ENCODE peak calls at places on chromosomes 3 and 15, in six cellular contexts. Y is AG04450, P is mesendoderm, U is LoVo, E is lower leg skin, M is IMR-90. X is an unnamed sample.

GRCh38 chr3:196055683-196056270 is 26.1 kb downstream of the TFRC start:
- DNase-seq in Y (no peak), P (peak), U (no peak), E (no peak), M (no peak), X (no peak)

GRCh38 chr3:72960812-72961518 is 35.6 kb upstream of the PPP4R2 start:
- DNase-seq in Y (peak), P (no peak), U (no peak), E (peak), M (peak), X (no peak)

GRCh38 chr3:45090855-45091254 is 55.3 kb downstream of the CDCP1 start:
- DNase-seq in Y (no peak), P (no peak), U (no peak), E (no peak), M (no peak), X (no peak)

GRCh38 chr3:31695280-31696008 is 162.7 kb downstream of the STT3B start:
- DNase-seq in Y (no peak), P (peak), U (no peak), E (no peak), M (no peak), X (no peak)

GRCh38 chr15:68502398-68502901 is 70.5 kb upstream of the ITGA11 start:
- DNase-seq in Y (no peak), P (no peak), U (no peak), E (no peak), M (no peak), X (no peak)

GRCh38 chr3:112004664-112005063 is 5.9 kb downstream of the TAGLN3 start:
- DNase-seq in Y (no peak), P (no peak), U (no peak), E (no peak), M (no peak), X (no peak)

GRCh38 chr15:81373996-81374395 is at the start of gene TMC3:
- DNase-seq in Y (no peak), P (no peak), U (no peak), E (no peak), M (peak), X (no peak)

GRCh38 chr3:101932326-101933108 is 83.2 kb downstream of the NFKBIZ start:
- DNase-seq in Y (no peak), P (no peak), U (no peak), E (no peak), M (no peak), X (no peak)

GRCh38 chr3:46484911-46485696 is 12.7 kb upstream of the RTP3 start:
- DNase-seq in Y (no peak), P (peak), U (no peak), E (no peak), M (no peak), X (no peak)

GRCh38 chr3:23425410-23425809 is 222.3 kb downstream of the UBE2E2 start:
- DNase-seq in Y (no peak), P (no peak), U (no peak), E (no peak), M (no peak), X (no peak)

GRCh38 chr3:167929937-167930336 is 165.8 kb downstream of the GOLIM4 start:
- DNase-seq in Y (no peak), P (peak), U (no peak), E (no peak), M (no peak), X (no peak)

GRCh38 chr3:117844676-117845075 is 1135.1 kb downstream of the TUSC7 start:
- DNase-seq in Y (no peak), P (no peak), U (no peak), E (no peak), M (peak), X (no peak)

GRCh38 chr15:63070681-63071129 is 28.2 kb downstream of the TPM1 start:
- DNase-seq in Y (no peak), P (no peak), U (no peak), E (no peak), M (no peak), X (no peak)

GRCh38 chr3:18079739-18080138 is 337.3 kb upstream of the TBC1D5 start:
- DNase-seq in Y (no peak), P (no peak), U (no peak), E (no peak), M (peak), X (no peak)

GRCh38 chr3:179719048-179719734 is 66.4 kb downstream of the USP13 start:
- DNase-seq in Y (no peak), P (peak), U (no peak), E (no peak), M (no peak), X (no peak)

GRCh38 chr15:79872358-79873017 is 24.3 kb downstream of the MTHFS start:
- DNase-seq in Y (no peak), P (peak), U (no peak), E (no peak), M (peak), X (no peak)

GRCh38 chr3:50493086-50493485 is 10.3 kb downstream of the CACNA2D2 start:
- DNase-seq in Y (no peak), P (no peak), U (no peak), E (no peak), M (no peak), X (no peak)

GRCh38 chr15:62573856-62574255 is 408.8 kb upstream of the C2CD4B start:
- DNase-seq in Y (no peak), P (no peak), U (no peak), E (no peak), M (no peak), X (no peak)

GRCh38 chr3:186784820-186785516 is 1.6 kb downstream of the EIF4A2 start:
- DNase-seq in Y (no peak), P (no peak), U (no peak), E (no peak), M (no peak), X (no peak)

GRCh38 chr15:39666671-39667070 is 85.8 kb downstream of the THBS1 start:
- DNase-seq in Y (peak), P (peak), U (no peak), E (no peak), M (peak), X (no peak)

GRCh38 chr15:52288051-52288942 is 7.3 kb downstream of the MYO5C start:
- DNase-seq in Y (peak), P (peak), U (peak), E (no peak), M (peak), X (no peak)

GRCh38 chr3:76565496-76566210 is 474.2 kb upstream of the ROBO2 start:
- DNase-seq in Y (no peak), P (no peak), U (no peak), E (no peak), M (no peak), X (no peak)

GRCh38 chr15:36449084-36449661 is 130.3 kb upstream of the CDIN1 start:
- DNase-seq in Y (no peak), P (peak), U (peak), E (no peak), M (no peak), X (no peak)

GRCh38 chr15:95559875-95560394 is 770.6 kb upstream of the NR2F2 start:
- DNase-seq in Y (peak), P (peak), U (peak), E (peak), M (peak), X (peak)

GRCh38 chr3:13161771-13162535 is 88.7 kb upstream of the IQSEC1 start:
- DNase-seq in Y (no peak), P (no peak), U (no peak), E (no peak), M (no peak), X (peak)

GRCh38 chr3:197458179-197458707 is 97.5 kb downstream of the BDH1 start:
- DNase-seq in Y (no peak), P (no peak), U (no peak), E (no peak), M (peak), X (no peak)

GRCh38 chr3:128971421-128971820 is 22.5 kb downstream of the CFAP92 start:
- DNase-seq in Y (no peak), P (no peak), U (no peak), E (no peak), M (peak), X (no peak)

GRCh38 chr3:58161435-58162398 is 49.1 kb downstream of the DNASE1L3 start:
- DNase-seq in Y (peak), P (peak), U (peak), E (peak), M (peak), X (peak)

GRCh38 chr15:66720206-66721010 is 18.4 kb downstream of the SMAD6 start:
- DNase-seq in Y (no peak), P (no peak), U (peak), E (no peak), M (peak), X (peak)

GRCh38 chr15:75233504-75234190 is 24.5 kb upstream of the GOLGA6C start:
- DNase-seq in Y (no peak), P (no peak), U (no peak), E (no peak), M (no peak), X (peak)

GRCh38 chr3:152328841-152329240 is 60.1 kb downstream of the MBNL1 start:
- DNase-seq in Y (peak), P (peak), U (peak), E (no peak), M (peak), X (no peak)

GRCh38 chr15:85030301-85031049 is 48.8 kb downstream of the PDE8A start:
- DNase-seq in Y (no peak), P (peak), U (peak), E (no peak), M (peak), X (no peak)

GRCh38 chr3:174218011-174218410 is 641.1 kb upstream of the NAALADL2 start:
- DNase-seq in Y (no peak), P (no peak), U (no peak), E (no peak), M (peak), X (no peak)

GRCh38 chr3:125055913-125056705 is at the start of gene HEG1:
- DNase-seq in Y (no peak), P (peak), U (peak), E (peak), M (peak), X (peak)

GRCh38 chr15:92901053-92901761 is 1.1 kb downstream of the CHD2 start:
- DNase-seq in Y (no peak), P (no peak), U (no peak), E (no peak), M (no peak), X (no peak)

X was measured in tibial artery.